ENCODE peak calls at places on chromosomes 4 and X, in seven cellular contexts. One of them, this sample, is unnamed.

GRCh38 chr4:119721878-119722277 is 93.3 kb upstream of the PDE5A start:
- DNase-seq in transverse colon: no peak
- DNase-seq in GM12878: no peak
- DNase-seq in tibial nerve: no peak
- DNase-seq in spleen: no peak
- DNase-seq in ovary: no peak
- DNase-seq in K562: no peak
- DNase-seq in this sample: no peak

GRCh38 chr4:128600410-128600809 is 209.1 kb upstream of the JADE1 start:
- DNase-seq in transverse colon: no peak
- DNase-seq in GM12878: no peak
- DNase-seq in tibial nerve: peak; percentile 25
- DNase-seq in spleen: no peak
- DNase-seq in ovary: peak; percentile 50
- DNase-seq in K562: no peak
- DNase-seq in this sample: no peak

GRCh38 chrX:67718926-67719325 is 175.1 kb downstream of the AR start:
- DNase-seq in transverse colon: no peak
- DNase-seq in GM12878: no peak
- DNase-seq in tibial nerve: no peak
- DNase-seq in spleen: no peak
- DNase-seq in ovary: no peak
- DNase-seq in K562: no peak
- DNase-seq in this sample: no peak

GRCh38 chr4:25065451-25065850 is 34.7 kb upstream of the LGI2 start:
- DNase-seq in transverse colon: no peak
- DNase-seq in GM12878: no peak
- DNase-seq in tibial nerve: no peak
- DNase-seq in spleen: no peak
- DNase-seq in ovary: no peak
- DNase-seq in K562: no peak
- DNase-seq in this sample: no peak

GRCh38 chrX:11672213-11672612 is 6.5 kb upstream of the ARHGAP6 start:
- DNase-seq in transverse colon: no peak
- DNase-seq in GM12878: no peak
- DNase-seq in tibial nerve: no peak
- DNase-seq in spleen: no peak
- DNase-seq in ovary: no peak
- DNase-seq in K562: no peak
- DNase-seq in this sample: no peak

GRCh38 chrX:39167791-39168190 is 366.5 kb downstream of the MID1IP1 start:
- DNase-seq in transverse colon: no peak
- DNase-seq in GM12878: no peak
- DNase-seq in tibial nerve: no peak
- DNase-seq in spleen: no peak
- DNase-seq in ovary: no peak
- DNase-seq in K562: no peak
- DNase-seq in this sample: no peak

GRCh38 chrX:101229155-101229554 is 9.6 kb downstream of the DRP2 start:
- DNase-seq in transverse colon: no peak
- DNase-seq in GM12878: no peak
- DNase-seq in tibial nerve: no peak
- DNase-seq in spleen: no peak
- DNase-seq in ovary: no peak
- DNase-seq in K562: no peak
- DNase-seq in this sample: no peak

GRCh38 chr4:111228874-111229273 is 606.0 kb upstream of the PITX2 start:
- DNase-seq in transverse colon: no peak
- DNase-seq in GM12878: no peak
- DNase-seq in tibial nerve: no peak
- DNase-seq in spleen: no peak
- DNase-seq in ovary: no peak
- DNase-seq in K562: no peak
- DNase-seq in this sample: no peak

GRCh38 chr4:118974758-118975157 is 86.1 kb downstream of the SYNPO2 start:
- DNase-seq in transverse colon: no peak
- DNase-seq in GM12878: no peak
- DNase-seq in tibial nerve: no peak
- DNase-seq in spleen: no peak
- DNase-seq in ovary: no peak
- DNase-seq in K562: no peak
- DNase-seq in this sample: no peak

GRCh38 chr4:30208731-30209435 is 511.3 kb upstream of the PCDH7 start:
- DNase-seq in transverse colon: no peak
- DNase-seq in GM12878: no peak
- DNase-seq in tibial nerve: no peak
- DNase-seq in spleen: no peak
- DNase-seq in ovary: no peak
- DNase-seq in K562: no peak
- DNase-seq in this sample: no peak

GRCh38 chr4:140875751-140876389 is 119.7 kb upstream of the TBC1D9 start:
- DNase-seq in transverse colon: no peak
- DNase-seq in GM12878: no peak
- DNase-seq in tibial nerve: no peak
- DNase-seq in spleen: no peak
- DNase-seq in ovary: no peak
- DNase-seq in K562: no peak
- DNase-seq in this sample: no peak

GRCh38 chr4:141081921-141082381 is 51.3 kb downstream of the RNF150 start:
- DNase-seq in transverse colon: no peak
- DNase-seq in GM12878: no peak
- DNase-seq in tibial nerve: no peak
- DNase-seq in spleen: no peak
- DNase-seq in ovary: no peak
- DNase-seq in K562: peak; percentile 2
- DNase-seq in this sample: no peak

GRCh38 chr4:70703695-70704332 is 15.5 kb downstream of the UTP3 start:
- DNase-seq in transverse colon: peak; percentile 18
- DNase-seq in GM12878: no peak
- DNase-seq in tibial nerve: peak; percentile 23
- DNase-seq in spleen: no peak
- DNase-seq in ovary: no peak
- DNase-seq in K562: peak; percentile 31
- DNase-seq in this sample: no peak

GRCh38 chr4:70705146-70705855 is 16.5 kb upstream of the RUFY3 start:
- DNase-seq in transverse colon: peak; percentile 77
- DNase-seq in GM12878: no peak
- DNase-seq in tibial nerve: peak; percentile 49
- DNase-seq in spleen: peak; percentile 94
- DNase-seq in ovary: peak; percentile 71
- DNase-seq in K562: peak; percentile 85
- DNase-seq in this sample: peak; percentile 85

GRCh38 chr4:70705856-70706461 is 15.8 kb upstream of the RUFY3 start:
- DNase-seq in transverse colon: no peak
- DNase-seq in GM12878: no peak
- DNase-seq in tibial nerve: no peak
- DNase-seq in spleen: no peak
- DNase-seq in ovary: no peak
- DNase-seq in K562: no peak
- DNase-seq in this sample: no peak

GRCh38 chr4:70706516-70706915 is 15.2 kb upstream of the RUFY3 start:
- DNase-seq in transverse colon: no peak
- DNase-seq in GM12878: no peak
- DNase-seq in tibial nerve: no peak
- DNase-seq in spleen: no peak
- DNase-seq in ovary: no peak
- DNase-seq in K562: peak; percentile 32
- DNase-seq in this sample: no peak

GRCh38 chr4:70704333-70705145 is 16.2 kb downstream of the UTP3 start:
- DNase-seq in transverse colon: peak; percentile 88
- DNase-seq in GM12878: no peak
- DNase-seq in tibial nerve: peak; percentile 56
- DNase-seq in spleen: peak; percentile 95
- DNase-seq in ovary: peak; percentile 85
- DNase-seq in K562: peak; percentile 92
- DNase-seq in this sample: peak; percentile 90
- TF ChIP-seq POLR2A in transverse colon: peak; percentile 13
- TF ChIP-seq POLR2A in GM12878: peak; percentile 18
- TF ChIP-seq POLR2A in tibial nerve: peak; percentile 6
- TF ChIP-seq POLR2A in spleen: no peak
- TF ChIP-seq POLR2A in ovary: peak; percentile 13
- TF ChIP-seq POLR2A in K562: peak; percentile 75
- TF ChIP-seq POLR2A in this sample: no peak

DNA sequence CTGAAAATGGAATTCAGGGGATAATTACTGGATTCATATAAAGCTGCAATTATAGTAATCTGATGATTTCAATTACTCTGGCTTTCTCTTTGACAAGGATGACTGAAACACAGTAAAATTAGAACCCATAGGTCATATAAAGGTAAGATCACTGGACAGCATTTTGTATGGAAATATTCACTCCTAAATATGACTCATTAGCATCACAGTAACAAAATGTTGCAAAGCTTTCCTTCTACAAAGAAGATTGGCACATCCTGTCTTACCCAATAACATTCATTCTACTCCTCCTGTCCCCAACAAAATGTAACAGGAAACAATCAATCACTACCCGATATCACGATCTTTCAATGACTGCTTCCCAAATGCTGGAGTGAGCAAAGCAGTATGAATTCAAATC is 95.4 kb downstream of the FANCB start:
- DNase-seq in transverse colon: no peak
- DNase-seq in GM12878: no peak
- DNase-seq in tibial nerve: no peak
- DNase-seq in spleen: no peak
- DNase-seq in ovary: no peak
- DNase-seq in K562: no peak
- DNase-seq in this sample: no peak
- H3K9me3 ChIP-seq in transverse colon: no peaks in the 10 kb centered on the region
- H3K9me3 ChIP-seq in GM12878: no peaks in the 10 kb centered on the region
- H3K9me3 ChIP-seq in tibial nerve: no peaks in the 10 kb centered on the region
- H3K9me3 ChIP-seq in spleen: no peaks in the 10 kb centered on the region
- H3K9me3 ChIP-seq in ovary: no peaks in the 10 kb centered on the region
- H3K9me3 ChIP-seq in K562: no peaks in the 10 kb centered on the region
- H3K9me3 ChIP-seq in this sample: no peaks in the 10 kb centered on the region

DNA sequence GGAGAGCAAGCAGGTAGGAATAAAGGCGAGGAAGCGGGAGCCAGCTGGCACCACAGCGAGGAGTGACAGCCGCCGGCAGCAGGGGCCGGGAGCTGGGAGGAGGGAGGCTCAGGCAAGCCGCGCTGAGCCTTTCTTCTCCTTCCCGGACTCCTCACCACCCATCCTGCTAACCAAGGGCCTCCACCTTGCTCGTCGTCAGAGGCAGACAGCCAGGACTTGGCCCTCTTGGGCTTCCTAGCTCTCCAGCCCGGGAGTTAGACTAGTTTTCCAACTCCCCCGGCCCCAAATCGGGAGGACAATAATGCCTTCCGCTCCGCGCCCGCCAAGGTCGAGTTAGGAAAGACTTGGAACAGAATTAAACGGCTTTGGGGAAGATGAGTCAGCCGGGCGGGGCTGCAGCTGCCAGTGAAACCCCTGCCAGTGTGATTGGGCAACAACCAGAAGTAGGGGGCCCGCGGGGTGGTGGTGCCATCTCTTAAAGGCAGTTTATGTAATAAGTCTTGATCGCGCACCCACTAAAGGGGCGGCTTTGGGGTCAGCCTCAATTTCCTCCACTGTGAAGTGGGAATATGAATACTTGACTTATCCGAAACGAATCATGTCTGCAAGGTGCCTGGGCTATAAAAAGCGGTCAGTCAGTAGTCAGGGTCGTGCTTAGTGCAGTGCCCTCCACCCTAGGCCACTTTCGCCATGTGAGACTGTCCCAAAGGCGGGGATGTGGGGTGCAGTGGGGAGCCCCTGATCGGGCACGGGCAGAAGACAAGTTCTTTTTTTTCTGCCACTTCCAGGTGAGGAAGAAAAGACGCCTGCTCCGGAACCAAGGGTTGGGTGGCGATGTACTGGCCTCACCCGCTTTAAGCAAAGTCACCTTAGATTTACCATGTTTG is 6.7 kb upstream of the HSD17B10 start:
- DNase-seq in transverse colon: peak; percentile 72
- DNase-seq in GM12878: no peak
- DNase-seq in tibial nerve: peak; percentile 60
- DNase-seq in spleen: peak; percentile 82
- DNase-seq in ovary: peak; percentile 88
- DNase-seq in K562: no peak
- DNase-seq in this sample: peak; percentile 92
- TF ChIP-seq POLR2A in transverse colon: no peak
- TF ChIP-seq POLR2A in GM12878: no peak
- TF ChIP-seq POLR2A in tibial nerve: no peak
- TF ChIP-seq POLR2A in spleen: no peak
- TF ChIP-seq POLR2A in ovary: no peak
- TF ChIP-seq POLR2A in K562: no peak
- TF ChIP-seq POLR2A in this sample: no peak

GRCh38 chr4:172692701-172693100 is 475.9 kb upstream of the GALNT7 start:
- DNase-seq in transverse colon: no peak
- DNase-seq in GM12878: no peak
- DNase-seq in tibial nerve: no peak
- DNase-seq in spleen: no peak
- DNase-seq in ovary: no peak
- DNase-seq in K562: no peak
- DNase-seq in this sample: no peak
- H3K9me3 ChIP-seq in transverse colon: no peaks in the 10 kb centered on the region
- H3K9me3 ChIP-seq in GM12878: no peaks in the 10 kb centered on the region
- H3K9me3 ChIP-seq in tibial nerve: no peaks in the 10 kb centered on the region
- H3K9me3 ChIP-seq in spleen: peaks cover 17% of the 10 kb centered on the region
- H3K9me3 ChIP-seq in ovary: no peaks in the 10 kb centered on the region
- H3K9me3 ChIP-seq in K562: peaks cover 2% of the 10 kb centered on the region
- H3K9me3 ChIP-seq in this sample: peaks cover 3% of the 10 kb centered on the region

GRCh38 chr4:55397521-55398321 is 2.0 kb downstream of the TMEM165 start:
- DNase-seq in transverse colon: no peak
- DNase-seq in GM12878: no peak
- DNase-seq in tibial nerve: no peak
- DNase-seq in spleen: no peak
- DNase-seq in ovary: no peak
- DNase-seq in K562: peak; percentile 44
- DNase-seq in this sample: no peak
- TF ChIP-seq POLR2A in transverse colon: peak; percentile 48
- TF ChIP-seq POLR2A in GM12878: no peak
- TF ChIP-seq POLR2A in tibial nerve: no peak
- TF ChIP-seq POLR2A in spleen: no peak
- TF ChIP-seq POLR2A in ovary: no peak
- TF ChIP-seq POLR2A in K562: peak; percentile 41
- TF ChIP-seq POLR2A in this sample: no peak

DNA sequence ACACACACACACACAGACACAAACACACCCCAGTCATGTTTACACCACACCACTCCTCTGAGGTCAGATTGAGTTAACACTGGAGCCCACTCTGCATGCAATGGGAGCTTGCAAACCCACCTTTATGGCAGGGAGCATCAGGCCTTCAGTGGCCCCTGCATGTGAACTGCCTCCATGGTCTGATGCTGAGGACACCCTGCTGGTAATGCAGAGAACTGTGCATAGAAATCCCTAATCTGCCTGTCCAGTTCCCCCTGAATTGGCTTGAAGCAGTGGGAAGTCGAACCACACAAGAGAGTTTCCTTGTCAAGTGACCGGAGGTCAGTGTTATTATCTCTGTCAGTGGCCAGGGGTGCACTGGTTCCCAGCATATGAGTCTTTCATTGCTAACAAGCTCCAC is 59.8 kb downstream of the ANOS1 start:
- DNase-seq in transverse colon: no peak
- DNase-seq in GM12878: no peak
- DNase-seq in tibial nerve: no peak
- DNase-seq in spleen: no peak
- DNase-seq in ovary: no peak
- DNase-seq in K562: no peak
- DNase-seq in this sample: no peak
- H3K9me3 ChIP-seq in transverse colon: no peaks in the 10 kb centered on the region
- H3K9me3 ChIP-seq in GM12878: no peaks in the 10 kb centered on the region
- H3K9me3 ChIP-seq in tibial nerve: no peaks in the 10 kb centered on the region
- H3K9me3 ChIP-seq in spleen: no peaks in the 10 kb centered on the region
- H3K9me3 ChIP-seq in ovary: no peaks in the 10 kb centered on the region
- H3K9me3 ChIP-seq in K562: no peaks in the 10 kb centered on the region
- H3K9me3 ChIP-seq in this sample: no peaks in the 10 kb centered on the region